ENCODE peak calls at places on chromosome 7, in seven cellular contexts. Q, R, I, V, Z, F and M are unnamed samples.

GRCh38 chr7:100825215-100825671 is 2.1 kb downstream of the EPHB4 start:
- DNase-seq in Q (no peak), R (no peak), I (no peak), V (no peak), Z (no peak), F (peak; percentile 36), M (no peak)

GRCh38 chr7:28272461-28272877 is 91.9 kb upstream of the JAZF1 start:
- DNase-seq in Q (peak; percentile 16), R (peak; percentile 33), I (peak; percentile 48), V (peak; percentile 7), Z (peak; percentile 5), F (peak; percentile 16), M (peak; percentile 17)

GRCh38 chr7:94883676-94884075 is 23.7 kb upstream of the PPP1R9A start:
- DNase-seq in Q (no peak), R (no peak), I (no peak), V (no peak), Z (no peak), F (no peak), M (no peak)

GRCh38 chr7:93906267-93906666 is at the start of gene GNGT1:
- DNase-seq in Q (no peak), R (no peak), I (no peak), V (no peak), Z (no peak), F (no peak), M (no peak)

GRCh38 chr7:23242935-23243334 is 3.6 kb upstream of the GPNMB start:
- DNase-seq in Q (no peak), R (no peak), I (no peak), V (no peak), Z (no peak), F (no peak), M (no peak)

GRCh38 chr7:82742163-82742562 is 298.6 kb upstream of the CACNA2D1 start:
- DNase-seq in Q (no peak), R (no peak), I (no peak), V (no peak), Z (no peak), F (no peak), M (no peak)

GRCh38 chr7:1811850-1812692 is 142.0 kb downstream of the ELFN1 start:
- DNase-seq in Q (peak; percentile 22), R (peak; percentile 80), I (no peak), V (no peak), Z (no peak), F (peak; percentile 67), M (peak; percentile 61)

GRCh38 chr7:107505997-107506682 is 36.3 kb downstream of the GPR22 start:
- DNase-seq in Q (peak; percentile 91), R (no peak), I (no peak), V (no peak), Z (no peak), F (peak; percentile 52), M (no peak)

GRCh38 chr7:6221340-6222319 is 50.8 kb downstream of the CYTH3 start:
- DNase-seq in Q (no peak), R (peak; percentile 50), I (no peak), V (no peak), Z (no peak), F (no peak), M (peak; percentile 31)

DNA sequence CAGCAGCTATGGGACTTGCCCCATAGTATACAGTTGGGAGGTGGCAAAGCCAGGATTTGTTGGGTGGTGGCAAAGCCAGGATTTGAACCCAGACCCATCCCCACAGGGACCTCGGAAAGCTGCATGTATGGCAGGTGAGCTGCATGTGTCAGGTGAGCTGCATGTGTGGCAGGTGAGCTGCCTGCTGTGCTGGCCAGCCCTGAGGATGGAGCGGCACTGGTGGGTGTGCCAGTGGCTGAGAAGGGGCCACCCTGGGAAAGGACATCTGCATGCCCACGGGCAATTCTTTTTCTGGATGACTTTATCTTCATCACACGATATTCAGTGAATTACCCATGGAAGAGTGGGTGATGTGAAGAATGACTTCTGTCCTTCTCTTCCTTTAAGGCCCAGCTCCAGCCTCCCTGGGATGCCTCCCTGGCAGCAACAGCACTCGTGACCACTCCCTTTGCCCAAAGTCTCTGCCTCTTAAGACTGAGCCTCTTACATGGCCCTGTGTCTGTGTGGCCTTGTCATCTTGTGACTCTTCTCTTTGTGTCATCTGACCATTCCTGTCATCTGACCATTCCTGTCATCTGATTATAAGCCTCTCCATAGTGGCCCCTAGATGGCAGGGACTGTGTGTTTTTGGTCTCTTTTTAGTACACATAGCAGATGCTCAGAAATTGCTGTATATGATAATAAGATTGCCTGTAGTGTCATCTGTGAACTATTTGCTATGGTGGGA is 25.0 kb downstream of the CLEC2L start:
- DNase-seq in Q (no peak), R (no peak), I (no peak), V (no peak), Z (no peak), F (no peak), M (no peak)
- TF ChIP-seq CTCF in Q (no peak), R (no peak), I (no peak), V (no peak), Z (no peak), F (no peak), M (no peak)

GRCh38 chr7:25318077-25318476 is 89.8 kb upstream of the NPVF start:
- DNase-seq in Q (no peak), R (no peak), I (no peak), V (no peak), Z (no peak), F (no peak), M (no peak)
- TF ChIP-seq CTCF in Q (peak; percentile 13), R (no peak), I (no peak), V (no peak), Z (no peak), F (no peak), M (no peak)

GRCh38 chr7:69516208-69516820 is 82.0 kb upstream of the AUTS2 start:
- DNase-seq in Q (no peak), R (no peak), I (no peak), V (no peak), Z (no peak), F (no peak), M (no peak)

DNA sequence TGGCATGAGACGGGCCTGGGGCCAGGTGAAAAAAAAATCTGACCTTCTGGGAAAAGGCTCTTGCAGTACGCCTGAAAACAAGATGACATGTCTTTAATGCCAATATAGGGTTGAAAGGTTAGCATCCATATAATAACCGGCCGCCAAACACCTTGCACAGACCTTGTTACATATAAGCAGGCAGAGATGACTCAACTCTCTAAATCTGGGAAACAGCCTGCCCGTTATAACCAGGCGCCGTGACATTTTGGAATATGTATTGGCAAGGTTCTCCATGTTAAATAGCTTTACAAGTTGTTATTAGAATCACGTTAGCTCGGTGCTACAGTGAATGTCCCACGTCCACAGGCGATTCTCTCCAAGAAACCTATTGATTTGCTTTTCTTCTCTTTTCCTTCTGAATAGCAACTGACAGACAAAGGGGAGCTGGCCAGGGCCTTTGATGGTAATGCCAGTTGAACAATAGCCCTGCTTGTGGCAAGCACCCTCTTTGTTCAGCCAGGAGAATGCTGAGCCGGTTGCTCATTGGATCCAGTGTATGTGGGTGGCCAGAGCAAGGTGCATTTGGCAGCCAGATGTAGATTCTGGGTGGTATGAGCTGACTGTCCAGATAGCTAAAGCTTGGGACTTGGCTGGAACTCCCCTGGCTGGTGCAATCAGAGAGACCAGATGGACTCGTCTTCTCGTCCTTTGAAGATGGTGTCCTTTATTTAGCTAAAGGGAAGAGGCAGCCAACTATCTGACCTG is 80.1 kb upstream of the AUTS2 start:
- DNase-seq in Q (no peak), R (no peak), I (peak; percentile 29), V (no peak), Z (no peak), F (no peak), M (no peak)
- TF ChIP-seq CTCF in Q (no peak), R (no peak), I (no peak), V (no peak), Z (no peak), F (no peak), M (no peak)

GRCh38 chr7:17155529-17155928 is 142.9 kb upstream of the AHR start:
- DNase-seq in Q (no peak), R (no peak), I (no peak), V (no peak), Z (no peak), F (no peak), M (no peak)

GRCh38 chr7:17152698-17153097 is 145.8 kb upstream of the AHR start:
- DNase-seq in Q (no peak), R (no peak), I (no peak), V (no peak), Z (no peak), F (no peak), M (no peak)

GRCh38 chr7:17153571-17153970 is 144.9 kb upstream of the AHR start:
- DNase-seq in Q (no peak), R (no peak), I (no peak), V (no peak), Z (no peak), F (no peak), M (no peak)

GRCh38 chr7:17159500-17160037 is 138.9 kb upstream of the AHR start:
- DNase-seq in Q (no peak), R (peak; percentile 56), I (no peak), V (no peak), Z (no peak), F (no peak), M (peak; percentile 45)

DNA sequence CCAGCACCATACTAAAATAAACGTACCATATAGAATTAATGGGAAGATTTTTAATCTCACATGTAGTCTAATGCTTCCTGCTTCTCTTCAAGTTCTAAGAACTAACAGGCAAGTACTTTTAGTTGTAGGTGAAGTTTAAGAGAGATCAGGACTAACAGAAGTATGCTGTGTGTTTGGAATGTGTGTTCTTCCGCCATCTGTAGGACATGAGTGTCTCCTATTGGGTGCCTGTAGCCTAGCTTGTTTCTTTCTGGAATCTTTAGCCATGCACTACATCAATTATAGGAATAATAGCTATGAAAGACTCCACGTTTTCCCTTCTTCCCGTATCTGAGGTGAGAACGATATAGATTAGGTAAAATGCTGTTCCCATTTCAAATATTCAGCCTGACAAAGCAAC is 140.2 kb upstream of the AHR start:
- DNase-seq in Q (no peak), R (no peak), I (no peak), V (no peak), Z (no peak), F (no peak), M (no peak)
- TF ChIP-seq CTCF in Q (peak; percentile 41), R (no peak), I (no peak), V (no peak), Z (no peak), F (no peak), M (no peak)

DNA sequence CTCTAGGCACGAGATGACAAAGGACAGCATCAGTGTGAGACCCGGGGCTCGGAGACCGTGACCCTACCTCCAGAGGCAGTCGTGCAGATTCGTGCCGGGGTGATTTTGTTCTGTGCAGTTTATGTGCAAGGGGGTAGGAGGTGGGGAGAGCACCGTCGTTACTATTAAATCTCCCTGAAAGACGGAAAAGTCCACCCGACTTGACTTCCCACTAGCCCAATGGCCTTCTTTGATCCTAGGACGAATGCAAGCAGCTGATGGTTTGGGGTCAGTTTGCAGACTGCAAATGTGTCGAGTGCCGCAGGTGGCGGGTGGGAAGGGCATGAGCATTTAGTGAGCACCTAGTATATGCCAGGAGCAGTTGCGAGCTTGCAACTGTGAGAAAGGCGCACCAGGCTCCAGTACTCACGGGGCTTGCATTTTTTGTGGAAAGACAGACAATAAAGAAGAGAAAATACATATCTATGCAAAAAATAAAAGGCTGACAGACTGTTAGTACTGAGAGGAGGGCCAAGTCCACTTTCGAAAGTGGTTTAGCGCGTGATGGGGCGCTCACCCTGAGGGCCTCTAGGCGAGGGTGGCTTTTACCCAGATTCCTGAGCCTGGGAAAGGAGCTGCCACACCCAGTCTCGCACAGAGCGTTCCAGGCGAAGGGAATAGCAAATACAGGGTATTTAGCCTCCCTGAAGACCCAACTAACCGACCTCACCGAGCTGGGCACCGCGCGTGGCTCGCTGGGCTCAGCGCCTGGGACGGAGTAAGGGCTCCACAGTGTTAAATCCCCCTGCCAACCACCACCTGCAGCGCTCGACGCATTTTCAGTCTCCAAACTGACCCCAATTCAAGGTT is 941 bp upstream of the OSBPL3 start:
- DNase-seq in Q (peak; percentile 19), R (peak; percentile 58), I (peak; percentile 5), V (no peak), Z (no peak), F (peak; percentile 62), M (peak; percentile 59)
- TF ChIP-seq CTCF in Q (no peak), R (no peak), I (no peak), V (no peak), Z (no peak), F (no peak), M (no peak)

GRCh38 chr7:25843467-25843866 is 308.5 kb upstream of the NFE2L3 start:
- DNase-seq in Q (no peak), R (no peak), I (no peak), V (no peak), Z (no peak), F (no peak), M (no peak)
- TF ChIP-seq CTCF in Q (no peak), R (no peak), I (no peak), V (no peak), Z (no peak), F (no peak), M (no peak)